ENCODE peak calls at places on chromosome 21, in ten cellular contexts. One of them, this sample, is unnamed.
A peak's percentile ranks its signal among the peaks of the same experiment; 100 is the strongest.

GRCh38 chr21:31570824-31571425 is 88.6 kb upstream of the SOD1 start:
- DNase-seq in heart right ventricle: no peak
- DNase-seq in colonic mucosa: no peak
- DNase-seq in brain microvascular endothelial cell: no peak
- DNase-seq in right atrium auricular region: no peak
- DNase-seq in CD8-positive, alpha-beta T cell: no peak
- DNase-seq in upper lobe of right lung: no peak
- DNase-seq in fibroblast of lung: peak; percentile 29
- DNase-seq in Panc1: no peak
- DNase-seq in cardiac muscle cell: no peak
- DNase-seq in this sample: no peak

GRCh38 chr21:26851109-26851944 is 6.1 kb upstream of the ADAMTS1 start:
- DNase-seq in right atrium auricular region: no peak
- DNase-seq in CD8-positive, alpha-beta T cell: no peak
- DNase-seq in colonic mucosa: no peak
- DNase-seq in Panc1: no peak
- DNase-seq in heart right ventricle: no peak
- DNase-seq in upper lobe of right lung: no peak
- DNase-seq in brain microvascular endothelial cell: no peak
- DNase-seq in cardiac muscle cell: no peak
- DNase-seq in fibroblast of lung: no peak
- DNase-seq in this sample: no peak

GRCh38 chr21:32457360-32457840 is 44.9 kb downstream of the EVA1C start:
- DNase-seq in colonic mucosa: peak; percentile 81
- DNase-seq in CD8-positive, alpha-beta T cell: no peak
- DNase-seq in fibroblast of lung: no peak
- DNase-seq in right atrium auricular region: no peak
- DNase-seq in heart right ventricle: peak; percentile 52
- DNase-seq in brain microvascular endothelial cell: no peak
- DNase-seq in cardiac muscle cell: peak; percentile 48
- DNase-seq in Panc1: no peak
- DNase-seq in upper lobe of right lung: peak; percentile 74
- DNase-seq in this sample: no peak

GRCh38 chr21:45405271-45405818 is 380 bp downstream of the COL18A1 start:
- DNase-seq in Panc1: no peak
- DNase-seq in right atrium auricular region: no peak
- DNase-seq in heart right ventricle: peak; percentile 67
- DNase-seq in fibroblast of lung: peak; percentile 33
- DNase-seq in colonic mucosa: no peak
- DNase-seq in CD8-positive, alpha-beta T cell: no peak
- DNase-seq in upper lobe of right lung: no peak
- DNase-seq in brain microvascular endothelial cell: no peak
- DNase-seq in cardiac muscle cell: peak; percentile 42
- DNase-seq in this sample: no peak

GRCh38 chr21:21332492-21332891 is 334.3 kb downstream of the NCAM2 start:
- DNase-seq in right atrium auricular region: no peak
- DNase-seq in Panc1: no peak
- DNase-seq in fibroblast of lung: no peak
- DNase-seq in brain microvascular endothelial cell: no peak
- DNase-seq in heart right ventricle: no peak
- DNase-seq in cardiac muscle cell: no peak
- DNase-seq in upper lobe of right lung: no peak
- DNase-seq in colonic mucosa: no peak
- DNase-seq in CD8-positive, alpha-beta T cell: no peak
- DNase-seq in this sample: no peak

GRCh38 chr21:31546402-31547155 is 112.9 kb upstream of the SOD1 start:
- DNase-seq in heart right ventricle: no peak
- DNase-seq in colonic mucosa: no peak
- DNase-seq in upper lobe of right lung: no peak
- DNase-seq in brain microvascular endothelial cell: no peak
- DNase-seq in Panc1: no peak
- DNase-seq in right atrium auricular region: no peak
- DNase-seq in CD8-positive, alpha-beta T cell: no peak
- DNase-seq in cardiac muscle cell: no peak
- DNase-seq in fibroblast of lung: peak; percentile 53
- DNase-seq in this sample: no peak

GRCh38 chr21:36428789-36429671 is 43.8 kb downstream of the CHAF1B start:
- DNase-seq in cardiac muscle cell: no peak
- DNase-seq in brain microvascular endothelial cell: no peak
- DNase-seq in upper lobe of right lung: no peak
- DNase-seq in heart right ventricle: no peak
- DNase-seq in CD8-positive, alpha-beta T cell: no peak
- DNase-seq in colonic mucosa: no peak
- DNase-seq in fibroblast of lung: peak; percentile 65
- DNase-seq in Panc1: no peak
- DNase-seq in right atrium auricular region: no peak
- DNase-seq in this sample: no peak

GRCh38 chr21:26140185-26140584 is 30.4 kb downstream of the APP start:
- DNase-seq in cardiac muscle cell: no peak
- DNase-seq in brain microvascular endothelial cell: peak; percentile 99
- DNase-seq in heart right ventricle: peak; percentile 42
- DNase-seq in upper lobe of right lung: no peak
- DNase-seq in right atrium auricular region: peak; percentile 84
- DNase-seq in Panc1: peak; percentile 92
- DNase-seq in colonic mucosa: peak; percentile 36
- DNase-seq in CD8-positive, alpha-beta T cell: no peak
- DNase-seq in fibroblast of lung: peak; percentile 98
- DNase-seq in this sample: no peak

GRCh38 chr21:25997788-25998611 is 172.6 kb downstream of the APP start:
- DNase-seq in fibroblast of lung: no peak
- DNase-seq in cardiac muscle cell: peak; percentile 18
- DNase-seq in CD8-positive, alpha-beta T cell: no peak
- DNase-seq in colonic mucosa: peak; percentile 64
- DNase-seq in right atrium auricular region: no peak
- DNase-seq in heart right ventricle: peak; percentile 17
- DNase-seq in Panc1: no peak
- DNase-seq in brain microvascular endothelial cell: no peak
- DNase-seq in upper lobe of right lung: no peak
- DNase-seq in this sample: no peak

GRCh38 chr21:27306821-27307746 is 340.2 kb upstream of the ADAMTS5 start:
- DNase-seq in upper lobe of right lung: no peak
- DNase-seq in right atrium auricular region: no peak
- DNase-seq in fibroblast of lung: no peak
- DNase-seq in cardiac muscle cell: no peak
- DNase-seq in CD8-positive, alpha-beta T cell: no peak
- DNase-seq in heart right ventricle: no peak
- DNase-seq in colonic mucosa: no peak
- DNase-seq in brain microvascular endothelial cell: no peak
- DNase-seq in Panc1: no peak
- DNase-seq in this sample: no peak

GRCh38 chr21:32653326-32653901 is 41.2 kb upstream of the CFAP298 start:
- DNase-seq in upper lobe of right lung: no peak
- DNase-seq in fibroblast of lung: no peak
- DNase-seq in Panc1: peak; percentile 24
- DNase-seq in cardiac muscle cell: peak; percentile 39
- DNase-seq in heart right ventricle: no peak
- DNase-seq in right atrium auricular region: no peak
- DNase-seq in brain microvascular endothelial cell: peak; percentile 2
- DNase-seq in CD8-positive, alpha-beta T cell: no peak
- DNase-seq in colonic mucosa: no peak
- DNase-seq in this sample: peak; percentile 27

GRCh38 chr21:34523019-34523418 is 11.0 kb upstream of the KCNE1 start:
- DNase-seq in colonic mucosa: peak; percentile 76
- DNase-seq in Panc1: no peak
- DNase-seq in CD8-positive, alpha-beta T cell: no peak
- DNase-seq in fibroblast of lung: no peak
- DNase-seq in right atrium auricular region: no peak
- DNase-seq in cardiac muscle cell: no peak
- DNase-seq in upper lobe of right lung: no peak
- DNase-seq in heart right ventricle: no peak
- DNase-seq in brain microvascular endothelial cell: no peak
- DNase-seq in this sample: no peak

GRCh38 chr21:34522284-34522683 is 10.3 kb upstream of the KCNE1 start:
- DNase-seq in heart right ventricle: no peak
- DNase-seq in brain microvascular endothelial cell: no peak
- DNase-seq in colonic mucosa: peak; percentile 82
- DNase-seq in fibroblast of lung: no peak
- DNase-seq in CD8-positive, alpha-beta T cell: no peak
- DNase-seq in Panc1: no peak
- DNase-seq in cardiac muscle cell: no peak
- DNase-seq in right atrium auricular region: peak; percentile 58
- DNase-seq in upper lobe of right lung: no peak
- DNase-seq in this sample: no peak

GRCh38 chr21:34526618-34527290 is 14.7 kb upstream of the KCNE1 start:
- DNase-seq in Panc1: peak; percentile 90
- DNase-seq in CD8-positive, alpha-beta T cell: no peak
- DNase-seq in cardiac muscle cell: peak; percentile 91
- DNase-seq in colonic mucosa: peak; percentile 82
- DNase-seq in right atrium auricular region: peak; percentile 93
- DNase-seq in heart right ventricle: peak; percentile 92
- DNase-seq in fibroblast of lung: peak; percentile 100
- DNase-seq in brain microvascular endothelial cell: peak; percentile 99
- DNase-seq in upper lobe of right lung: no peak
- DNase-seq in this sample: no peak

GRCh38 chr21:34526236-34526617 is 14.2 kb upstream of the KCNE1 start:
- DNase-seq in Panc1: no peak
- DNase-seq in brain microvascular endothelial cell: no peak
- DNase-seq in CD8-positive, alpha-beta T cell: no peak
- DNase-seq in upper lobe of right lung: no peak
- DNase-seq in right atrium auricular region: no peak
- DNase-seq in colonic mucosa: no peak
- DNase-seq in fibroblast of lung: no peak
- DNase-seq in cardiac muscle cell: no peak
- DNase-seq in heart right ventricle: no peak
- DNase-seq in this sample: no peak

DNA sequence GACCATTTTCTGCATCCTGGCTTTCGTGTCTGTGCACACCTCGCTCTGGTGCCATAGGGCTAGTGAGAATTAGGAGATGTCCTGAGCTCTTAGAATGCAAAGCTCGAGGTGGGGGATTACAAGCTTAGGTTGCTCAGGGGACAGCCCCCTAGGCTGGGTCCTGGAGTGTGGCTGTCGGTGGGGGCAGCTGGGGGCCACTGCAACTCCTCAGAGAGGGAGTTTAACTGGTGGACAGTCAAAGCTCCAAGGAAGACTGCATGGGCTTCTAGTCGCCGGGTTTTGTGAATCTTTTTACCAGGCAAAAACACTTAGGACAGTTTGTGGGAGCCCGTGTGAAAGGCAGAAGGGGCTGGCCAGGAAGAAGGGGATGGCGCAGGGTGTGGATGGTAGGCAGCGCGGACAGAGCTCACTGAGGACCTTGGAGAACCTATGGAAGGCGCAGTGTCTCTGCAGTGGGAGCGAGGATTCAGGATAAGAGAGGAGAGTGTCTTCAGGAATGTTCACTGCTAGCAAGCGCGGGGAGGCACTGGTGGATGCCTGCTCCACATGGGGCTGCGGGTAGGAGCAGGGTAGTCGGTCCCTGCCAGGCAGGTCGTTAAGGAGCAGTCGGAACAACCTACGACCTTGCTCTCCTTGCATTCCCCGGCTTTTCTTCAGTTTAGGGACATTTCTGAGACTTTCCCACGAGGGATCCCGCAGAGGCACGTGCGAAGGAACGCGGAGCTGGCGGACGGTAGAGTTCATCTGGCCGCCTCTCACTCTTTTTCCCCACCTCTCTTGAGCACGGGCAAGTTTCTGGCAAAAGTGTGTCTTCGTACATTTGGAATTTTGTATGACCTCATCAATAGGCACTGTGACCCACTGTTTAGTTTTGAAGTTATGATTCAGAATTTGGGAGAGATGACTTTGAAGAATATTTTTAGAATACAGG is 12.9 kb upstream of the KCNE1 start:
- DNase-seq in right atrium auricular region: peak; percentile 61
- DNase-seq in brain microvascular endothelial cell: no peak
- DNase-seq in upper lobe of right lung: no peak
- DNase-seq in cardiac muscle cell: no peak
- DNase-seq in heart right ventricle: no peak
- DNase-seq in Panc1: no peak
- DNase-seq in fibroblast of lung: peak; percentile 85
- DNase-seq in colonic mucosa: no peak
- DNase-seq in CD8-positive, alpha-beta T cell: no peak
- DNase-seq in this sample: no peak
- H3K4me3 ChIP-seq in right atrium auricular region: no peak overlapping the region
- H3K4me3 ChIP-seq in brain microvascular endothelial cell: peak overlapping the region; percentile 60
- H3K4me3 ChIP-seq in upper lobe of right lung: peak overlapping the region; percentile 56
- H3K4me3 ChIP-seq in cardiac muscle cell: no peak overlapping the region
- H3K4me3 ChIP-seq in heart right ventricle: peak overlapping the region; percentile 57
- H3K4me3 ChIP-seq in Panc1: peak overlapping the region; percentile 54
- H3K4me3 ChIP-seq in fibroblast of lung: peak overlapping the region; percentile 62
- H3K4me3 ChIP-seq in colonic mucosa: peak overlapping the region; percentile 28
- H3K4me3 ChIP-seq in CD8-positive, alpha-beta T cell: no peak overlapping the region
- H3K4me3 ChIP-seq in this sample: no peak overlapping the region

GRCh38 chr21:16307256-16307655 is 577.5 kb downstream of the USP25 start:
- DNase-seq in right atrium auricular region: no peak
- DNase-seq in fibroblast of lung: no peak
- DNase-seq in heart right ventricle: no peak
- DNase-seq in colonic mucosa: no peak
- DNase-seq in Panc1: no peak
- DNase-seq in upper lobe of right lung: no peak
- DNase-seq in brain microvascular endothelial cell: no peak
- DNase-seq in CD8-positive, alpha-beta T cell: no peak
- DNase-seq in cardiac muscle cell: no peak
- DNase-seq in this sample: no peak
- H3K4me3 ChIP-seq in right atrium auricular region: no peak overlapping the region
- H3K4me3 ChIP-seq in fibroblast of lung: no peak overlapping the region
- H3K4me3 ChIP-seq in heart right ventricle: peak overlapping the region; percentile 9
- H3K4me3 ChIP-seq in colonic mucosa: no peak overlapping the region
- H3K4me3 ChIP-seq in Panc1: no peak overlapping the region
- H3K4me3 ChIP-seq in upper lobe of right lung: no peak overlapping the region
- H3K4me3 ChIP-seq in brain microvascular endothelial cell: peak overlapping the region; percentile 6
- H3K4me3 ChIP-seq in CD8-positive, alpha-beta T cell: no peak overlapping the region
- H3K4me3 ChIP-seq in cardiac muscle cell: no peak overlapping the region
- H3K4me3 ChIP-seq in this sample: no peak overlapping the region

DNA sequence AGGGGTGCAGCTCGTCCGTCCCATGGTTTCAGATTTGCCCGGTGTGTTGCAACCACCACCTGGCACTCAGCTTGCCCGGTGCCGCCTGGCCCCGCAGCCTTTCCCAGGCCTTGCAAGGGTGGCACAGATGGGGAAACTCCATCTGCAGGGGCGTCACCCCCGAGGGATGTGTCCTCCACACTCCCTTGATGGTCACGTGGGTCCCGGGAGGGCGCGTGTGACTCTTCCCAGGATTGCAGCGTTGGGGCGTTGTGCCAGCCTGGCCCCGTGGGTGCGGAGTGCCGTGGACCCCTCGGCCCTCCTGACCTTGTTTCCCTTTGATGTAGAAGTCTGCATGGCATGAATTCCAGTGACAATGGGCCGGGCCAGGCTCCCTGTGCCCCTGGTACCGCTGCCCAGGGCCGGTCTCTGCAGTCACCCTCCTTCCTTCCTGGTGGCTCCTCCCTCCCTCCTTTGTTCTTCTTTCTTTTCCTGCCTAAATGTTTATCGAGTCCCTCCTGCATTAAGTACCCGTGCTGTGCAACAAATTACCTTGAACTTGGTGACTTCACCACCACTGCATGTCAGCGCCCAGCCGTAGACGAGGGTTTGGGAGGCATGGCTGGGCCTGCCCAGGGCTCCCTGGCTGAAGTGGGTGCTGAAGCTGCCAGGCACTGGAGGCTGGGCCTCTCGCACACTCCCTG is 22.9 kb downstream of the RRP1 start:
- DNase-seq in colonic mucosa: no peak
- DNase-seq in brain microvascular endothelial cell: no peak
- DNase-seq in fibroblast of lung: no peak
- DNase-seq in heart right ventricle: no peak
- DNase-seq in upper lobe of right lung: peak; percentile 89
- DNase-seq in right atrium auricular region: no peak
- DNase-seq in cardiac muscle cell: no peak
- DNase-seq in CD8-positive, alpha-beta T cell: no peak
- DNase-seq in Panc1: no peak
- DNase-seq in this sample: no peak
- H3K4me3 ChIP-seq in colonic mucosa: peak overlapping the region; percentile 15
- H3K4me3 ChIP-seq in brain microvascular endothelial cell: peak overlapping the region; percentile 26
- H3K4me3 ChIP-seq in fibroblast of lung: no peak overlapping the region
- H3K4me3 ChIP-seq in heart right ventricle: peak overlapping the region; percentile 47
- H3K4me3 ChIP-seq in upper lobe of right lung: peak overlapping the region; percentile 39
- H3K4me3 ChIP-seq in right atrium auricular region: no peak overlapping the region
- H3K4me3 ChIP-seq in cardiac muscle cell: no peak overlapping the region
- H3K4me3 ChIP-seq in CD8-positive, alpha-beta T cell: no peak overlapping the region
- H3K4me3 ChIP-seq in Panc1: peak overlapping the region; percentile 35
- H3K4me3 ChIP-seq in this sample: no peak overlapping the region

GRCh38 chr21:17583898-17584297 is 28.8 kb downstream of the BTG3 start:
- DNase-seq in CD8-positive, alpha-beta T cell: no peak
- DNase-seq in heart right ventricle: no peak
- DNase-seq in fibroblast of lung: no peak
- DNase-seq in Panc1: no peak
- DNase-seq in cardiac muscle cell: no peak
- DNase-seq in right atrium auricular region: no peak
- DNase-seq in upper lobe of right lung: no peak
- DNase-seq in colonic mucosa: no peak
- DNase-seq in brain microvascular endothelial cell: no peak
- DNase-seq in this sample: no peak
- H3K4me3 ChIP-seq in CD8-positive, alpha-beta T cell: no peak overlapping the region
- H3K4me3 ChIP-seq in heart right ventricle: no peak overlapping the region
- H3K4me3 ChIP-seq in fibroblast of lung: no peak overlapping the region
- H3K4me3 ChIP-seq in Panc1: no peak overlapping the region
- H3K4me3 ChIP-seq in cardiac muscle cell: no peak overlapping the region
- H3K4me3 ChIP-seq in right atrium auricular region: no peak overlapping the region
- H3K4me3 ChIP-seq in upper lobe of right lung: no peak overlapping the region
- H3K4me3 ChIP-seq in colonic mucosa: no peak overlapping the region
- H3K4me3 ChIP-seq in brain microvascular endothelial cell: no peak overlapping the region
- H3K4me3 ChIP-seq in this sample: no peak overlapping the region

This sample was measured in Jurkat, Clone E6-1.